ENCODE peak calls at places on chromosome 10, in seven cellular contexts. One of them, this sample, is unnamed.

GRCh38 chr10:94677691-94678090 is 5.8 kb upstream of the CYP2C18 start:
- DNase-seq in colonic mucosa: peak; percentile 67
- DNase-seq in transverse colon: peak; percentile 50
- DNase-seq in fibroblast of lung: no peak
- DNase-seq in fibroblast of the aortic adventitia: no peak
- DNase-seq in body of pancreas: no peak
- DNase-seq in LNCaP clone FGC: no peak
- DNase-seq in this sample: no peak

GRCh38 chr10:48749254-48749787 is 64.6 kb downstream of the WDFY4 start:
- DNase-seq in body of pancreas: no peak
- DNase-seq in transverse colon: no peak
- DNase-seq in LNCaP clone FGC: no peak
- DNase-seq in fibroblast of the aortic adventitia: no peak
- DNase-seq in colonic mucosa: no peak
- DNase-seq in fibroblast of lung: no peak
- DNase-seq in this sample: no peak

GRCh38 chr10:30445716-30446115 is 11.7 kb downstream of the MAP3K8 start:
- DNase-seq in fibroblast of lung: peak; percentile 90
- DNase-seq in colonic mucosa: no peak
- DNase-seq in transverse colon: no peak
- DNase-seq in body of pancreas: no peak
- DNase-seq in fibroblast of the aortic adventitia: peak; percentile 68
- DNase-seq in LNCaP clone FGC: no peak
- DNase-seq in this sample: no peak

GRCh38 chr10:121754667-121755066 is 156.4 kb upstream of the FGFR2 start:
- DNase-seq in fibroblast of the aortic adventitia: peak; percentile 8
- DNase-seq in body of pancreas: no peak
- DNase-seq in fibroblast of lung: peak; percentile 24
- DNase-seq in colonic mucosa: no peak
- DNase-seq in LNCaP clone FGC: no peak
- DNase-seq in transverse colon: no peak
- DNase-seq in this sample: no peak

GRCh38 chr10:128147669-128148068 is 21.4 kb upstream of the MKI67 start:
- DNase-seq in fibroblast of the aortic adventitia: peak; percentile 91
- DNase-seq in colonic mucosa: no peak
- DNase-seq in body of pancreas: no peak
- DNase-seq in fibroblast of lung: peak; percentile 77
- DNase-seq in LNCaP clone FGC: no peak
- DNase-seq in transverse colon: no peak
- DNase-seq in this sample: no peak

GRCh38 chr10:25174461-25175230 is at the start of gene GPR158:
- DNase-seq in LNCaP clone FGC: peak; percentile 95
- DNase-seq in transverse colon: peak; percentile 86
- DNase-seq in fibroblast of the aortic adventitia: peak; percentile 92
- DNase-seq in body of pancreas: peak; percentile 92
- DNase-seq in colonic mucosa: peak; percentile 91
- DNase-seq in fibroblast of lung: peak; percentile 98
- DNase-seq in this sample: peak; percentile 94

GRCh38 chr10:44033008-44033407 is 351.9 kb downstream of the CXCL12 start:
- DNase-seq in fibroblast of the aortic adventitia: peak; percentile 83
- DNase-seq in fibroblast of lung: peak; percentile 92
- DNase-seq in LNCaP clone FGC: no peak
- DNase-seq in colonic mucosa: no peak
- DNase-seq in body of pancreas: no peak
- DNase-seq in transverse colon: no peak
- DNase-seq in this sample: no peak

GRCh38 chr10:118485641-118486040 is 109.8 kb downstream of the PRLHR start:
- DNase-seq in LNCaP clone FGC: no peak
- DNase-seq in transverse colon: no peak
- DNase-seq in fibroblast of the aortic adventitia: no peak
- DNase-seq in colonic mucosa: no peak
- DNase-seq in fibroblast of lung: no peak
- DNase-seq in body of pancreas: no peak
- DNase-seq in this sample: no peak

GRCh38 chr10:132446661-132447445 is 49.9 kb downstream of the PWWP2B start:
- DNase-seq in colonic mucosa: peak; percentile 92
- DNase-seq in LNCaP clone FGC: peak; percentile 72
- DNase-seq in fibroblast of lung: peak; percentile 33
- DNase-seq in body of pancreas: peak; percentile 74
- DNase-seq in fibroblast of the aortic adventitia: no peak
- DNase-seq in transverse colon: peak; percentile 90
- DNase-seq in this sample: no peak

GRCh38 chr10:15369642-15370211 is 1.4 kb downstream of the FAM171A1 start:
- DNase-seq in transverse colon: no peak
- DNase-seq in colonic mucosa: peak; percentile 43
- DNase-seq in fibroblast of the aortic adventitia: no peak
- DNase-seq in LNCaP clone FGC: no peak
- DNase-seq in body of pancreas: peak; percentile 22
- DNase-seq in fibroblast of lung: peak; percentile 11
- DNase-seq in this sample: no peak

GRCh38 chr10:3779146-3779707 is 5.8 kb downstream of the KLF6 start:
- DNase-seq in colonic mucosa: peak; percentile 18
- DNase-seq in fibroblast of the aortic adventitia: peak; percentile 51
- DNase-seq in LNCaP clone FGC: no peak
- DNase-seq in transverse colon: peak; percentile 26
- DNase-seq in body of pancreas: no peak
- DNase-seq in fibroblast of lung: peak; percentile 58
- DNase-seq in this sample: no peak

GRCh38 chr10:120948889-120949382 is 97.8 kb downstream of the WDR11 start:
- DNase-seq in transverse colon: peak; percentile 69
- DNase-seq in body of pancreas: peak; percentile 65
- DNase-seq in fibroblast of the aortic adventitia: peak; percentile 59
- DNase-seq in fibroblast of lung: peak; percentile 61
- DNase-seq in LNCaP clone FGC: no peak
- DNase-seq in colonic mucosa: peak; percentile 68
- DNase-seq in this sample: no peak

GRCh38 chr10:71306951-71307350 is 12.1 kb upstream of the SLC29A3 start:
- DNase-seq in fibroblast of lung: no peak
- DNase-seq in body of pancreas: no peak
- DNase-seq in LNCaP clone FGC: no peak
- DNase-seq in transverse colon: no peak
- DNase-seq in fibroblast of the aortic adventitia: no peak
- DNase-seq in colonic mucosa: no peak
- DNase-seq in this sample: no peak

GRCh38 chr10:131570716-131571307 is 259.3 kb upstream of the TCERG1L start:
- DNase-seq in body of pancreas: no peak
- DNase-seq in transverse colon: no peak
- DNase-seq in colonic mucosa: peak; percentile 3
- DNase-seq in LNCaP clone FGC: no peak
- DNase-seq in fibroblast of the aortic adventitia: no peak
- DNase-seq in fibroblast of lung: no peak
- DNase-seq in this sample: no peak

GRCh38 chr10:42932735-42933453 is 144.0 kb upstream of the RET start:
- DNase-seq in body of pancreas: no peak
- DNase-seq in colonic mucosa: peak; percentile 34
- DNase-seq in transverse colon: no peak
- DNase-seq in fibroblast of the aortic adventitia: no peak
- DNase-seq in fibroblast of lung: no peak
- DNase-seq in LNCaP clone FGC: no peak
- DNase-seq in this sample: no peak

GRCh38 chr10:131249957-131250347 is 61.6 kb downstream of the TCERG1L start:
- DNase-seq in fibroblast of the aortic adventitia: no peak
- DNase-seq in transverse colon: no peak
- DNase-seq in LNCaP clone FGC: no peak
- DNase-seq in fibroblast of lung: no peak
- DNase-seq in body of pancreas: no peak
- DNase-seq in colonic mucosa: no peak
- DNase-seq in this sample: no peak

GRCh38 chr10:6321880-6322279 is 119.1 kb downstream of the PFKFB3 start:
- DNase-seq in body of pancreas: no peak
- DNase-seq in fibroblast of the aortic adventitia: peak; percentile 20
- DNase-seq in LNCaP clone FGC: no peak
- DNase-seq in colonic mucosa: no peak
- DNase-seq in transverse colon: no peak
- DNase-seq in fibroblast of lung: peak; percentile 43
- DNase-seq in this sample: no peak

DNA sequence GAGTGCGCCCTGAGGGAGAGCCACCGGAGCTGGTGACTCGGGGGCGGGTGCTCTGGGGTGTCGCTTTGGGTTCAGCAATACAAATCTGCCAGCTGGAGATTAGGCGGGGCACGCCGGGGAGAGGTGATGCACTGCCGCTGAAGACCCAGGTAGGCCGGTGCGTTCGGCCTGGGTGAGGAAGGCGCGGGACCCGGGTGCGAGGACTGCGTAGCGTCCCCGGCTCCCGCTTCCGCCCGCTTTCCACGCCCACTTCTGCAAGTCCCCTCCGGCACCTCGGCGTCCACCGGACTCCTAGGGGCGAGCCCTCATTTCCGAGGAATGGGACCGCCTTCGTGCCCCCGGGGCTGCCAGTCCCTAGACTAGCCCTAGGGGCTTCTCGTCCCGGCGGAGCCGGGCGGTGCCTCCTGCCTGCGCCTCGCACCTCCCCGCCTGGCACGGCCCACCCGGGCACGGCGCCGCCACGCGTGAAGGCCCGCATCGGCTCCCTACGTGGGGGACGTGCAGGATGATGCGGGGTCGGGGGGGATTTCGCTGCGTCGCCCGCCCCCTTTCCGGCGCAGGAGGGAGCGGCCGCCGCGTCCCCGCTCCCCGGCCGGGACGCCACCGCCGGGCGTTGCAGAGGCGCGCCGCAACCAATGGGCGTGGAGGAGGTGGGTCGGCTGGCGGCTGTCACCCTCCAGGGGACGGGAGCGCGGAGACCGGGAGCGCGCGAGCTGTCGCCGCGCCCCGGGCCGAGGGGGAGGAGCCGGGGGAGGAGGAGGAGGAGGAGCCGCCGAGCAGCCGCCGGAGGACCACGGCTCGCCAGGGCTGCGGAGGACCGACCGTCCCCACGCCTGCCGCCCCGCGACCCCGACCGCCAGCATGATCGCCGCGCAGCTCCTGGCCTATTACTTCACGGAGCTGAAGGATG is 40.0 kb downstream of the HK1 start:
- DNase-seq in fibroblast of the aortic adventitia: peak; percentile 68
- DNase-seq in LNCaP clone FGC: peak; percentile 54
- DNase-seq in body of pancreas: peak; percentile 85
- DNase-seq in transverse colon: peak; percentile 94
- DNase-seq in fibroblast of lung: peak; percentile 79
- DNase-seq in colonic mucosa: peak; percentile 93
- DNase-seq in this sample: peak; percentile 96
- TF ChIP-seq CTCF in fibroblast of the aortic adventitia: no peak
- TF ChIP-seq CTCF in LNCaP clone FGC: no peak
- TF ChIP-seq CTCF in body of pancreas: no peak
- TF ChIP-seq CTCF in transverse colon: peak; percentile 15
- TF ChIP-seq CTCF in fibroblast of lung: no peak
- TF ChIP-seq CTCF in colonic mucosa: no peak
- TF ChIP-seq CTCF in this sample: peak; percentile 24

GRCh38 chr10:115093776-115094361 is 704 bp downstream of the ATRNL1 start:
- DNase-seq in fibroblast of lung: no peak
- DNase-seq in transverse colon: peak; percentile 13
- DNase-seq in LNCaP clone FGC: no peak
- DNase-seq in colonic mucosa: no peak
- DNase-seq in body of pancreas: peak; percentile 37
- DNase-seq in fibroblast of the aortic adventitia: no peak
- DNase-seq in this sample: no peak
- TF ChIP-seq CTCF in fibroblast of lung: no peak
- TF ChIP-seq CTCF in transverse colon: no peak
- TF ChIP-seq CTCF in LNCaP clone FGC: peak; percentile 38
- TF ChIP-seq CTCF in colonic mucosa: no peak
- TF ChIP-seq CTCF in body of pancreas: no peak
- TF ChIP-seq CTCF in fibroblast of the aortic adventitia: no peak
- TF ChIP-seq CTCF in this sample: peak; percentile 79

GRCh38 chr10:19493917-19494316 is 322.3 kb upstream of the PLXDC2 start:
- DNase-seq in fibroblast of lung: no peak
- DNase-seq in fibroblast of the aortic adventitia: no peak
- DNase-seq in colonic mucosa: no peak
- DNase-seq in transverse colon: no peak
- DNase-seq in body of pancreas: no peak
- DNase-seq in LNCaP clone FGC: no peak
- DNase-seq in this sample: no peak

DNA sequence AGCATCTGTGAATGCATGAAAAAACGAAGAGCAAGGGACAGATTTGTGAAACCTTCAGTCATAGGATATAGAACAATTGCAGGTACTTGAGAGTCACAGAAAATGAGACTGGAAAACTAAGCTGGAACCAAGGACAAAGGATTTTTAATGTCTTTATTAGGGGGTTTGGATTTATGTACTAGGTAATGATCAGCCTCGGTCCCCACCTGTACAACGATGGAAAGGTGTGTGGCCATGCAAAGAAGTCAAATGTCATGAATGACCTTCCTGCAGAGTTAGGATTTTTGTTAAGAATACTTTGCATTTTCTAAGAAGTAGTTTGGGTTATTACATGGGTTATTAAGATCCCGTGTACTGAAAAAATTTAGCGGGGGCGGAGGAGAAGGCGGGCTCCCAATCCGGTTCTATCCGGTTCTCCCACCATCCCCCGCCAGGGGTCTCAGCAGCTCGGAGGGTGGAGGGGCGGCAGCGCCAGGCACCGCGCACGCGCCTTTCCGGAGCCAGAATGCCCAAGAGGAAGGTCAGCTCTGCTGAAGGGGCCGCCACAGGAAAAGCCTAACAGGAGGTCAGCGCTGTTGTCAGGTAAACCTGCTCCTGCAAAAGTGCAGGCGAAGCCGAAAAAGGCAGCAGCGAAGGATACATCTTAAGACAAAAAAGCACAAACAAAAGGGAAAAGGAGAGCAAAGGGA is 327.5 kb upstream of the PLXDC2 start:
- DNase-seq in transverse colon: peak; percentile 15
- DNase-seq in fibroblast of the aortic adventitia: peak; percentile 25
- DNase-seq in body of pancreas: peak; percentile 12
- DNase-seq in fibroblast of lung: peak; percentile 26
- DNase-seq in LNCaP clone FGC: no peak
- DNase-seq in colonic mucosa: no peak
- DNase-seq in this sample: peak; percentile 79
- TF ChIP-seq CTCF in transverse colon: no peak
- TF ChIP-seq CTCF in fibroblast of the aortic adventitia: peak; percentile 12
- TF ChIP-seq CTCF in body of pancreas: no peak
- TF ChIP-seq CTCF in fibroblast of lung: no peak
- TF ChIP-seq CTCF in LNCaP clone FGC: no peak
- TF ChIP-seq CTCF in colonic mucosa: no peak
- TF ChIP-seq CTCF in this sample: peak; percentile 52

GRCh38 chr10:126902157-126902556 is 3.1 kb upstream of the DOCK1 start:
- DNase-seq in fibroblast of the aortic adventitia: peak; percentile 64
- DNase-seq in LNCaP clone FGC: no peak
- DNase-seq in body of pancreas: no peak
- DNase-seq in fibroblast of lung: peak; percentile 86
- DNase-seq in colonic mucosa: no peak
- DNase-seq in transverse colon: no peak
- DNase-seq in this sample: peak; percentile 44
- TF ChIP-seq CTCF in fibroblast of the aortic adventitia: peak; percentile 46
- TF ChIP-seq CTCF in LNCaP clone FGC: no peak
- TF ChIP-seq CTCF in body of pancreas: no peak
- TF ChIP-seq CTCF in fibroblast of lung: peak; percentile 30
- TF ChIP-seq CTCF in colonic mucosa: no peak
- TF ChIP-seq CTCF in transverse colon: no peak
- TF ChIP-seq CTCF in this sample: peak; percentile 51

GRCh38 chr10:5199398-5199797 is 2.8 kb downstream of the AKR1C4 start:
- DNase-seq in fibroblast of lung: no peak
- DNase-seq in colonic mucosa: no peak
- DNase-seq in transverse colon: no peak
- DNase-seq in fibroblast of the aortic adventitia: no peak
- DNase-seq in LNCaP clone FGC: no peak
- DNase-seq in body of pancreas: no peak
- DNase-seq in this sample: no peak
- TF ChIP-seq CTCF in fibroblast of lung: no peak
- TF ChIP-seq CTCF in colonic mucosa: no peak
- TF ChIP-seq CTCF in transverse colon: no peak
- TF ChIP-seq CTCF in fibroblast of the aortic adventitia: no peak
- TF ChIP-seq CTCF in LNCaP clone FGC: peak; percentile 53
- TF ChIP-seq CTCF in body of pancreas: no peak
- TF ChIP-seq CTCF in this sample: no peak

GRCh38 chr10:47438857-47439474 is 44.9 kb downstream of the ANXA8 start:
- DNase-seq in colonic mucosa: peak; percentile 60
- DNase-seq in fibroblast of the aortic adventitia: peak; percentile 82
- DNase-seq in LNCaP clone FGC: peak; percentile 81
- DNase-seq in body of pancreas: peak; percentile 73
- DNase-seq in transverse colon: peak; percentile 55
- DNase-seq in fibroblast of lung: peak; percentile 70
- DNase-seq in this sample: peak; percentile 59
- TF ChIP-seq CTCF in colonic mucosa: peak; percentile 57
- TF ChIP-seq CTCF in fibroblast of the aortic adventitia: peak; percentile 88
- TF ChIP-seq CTCF in LNCaP clone FGC: peak; percentile 85
- TF ChIP-seq CTCF in body of pancreas: peak; percentile 32
- TF ChIP-seq CTCF in transverse colon: peak; percentile 59
- TF ChIP-seq CTCF in fibroblast of lung: peak; percentile 74
- TF ChIP-seq CTCF in this sample: peak; percentile 76